ENCODE peak calls at places on chromosomes 16 and 17, in ten cellular contexts. C is heart left ventricle; Z is neuronal stem cell; N is CD4-positive, alpha-beta T cell; F is trophoblast cell; O is kidney; E is adrenal gland; W is GM12878; T is Peyer's patch; J is neural progenitor cell. X is an unnamed sample.

GRCh38 chr16:2929693-2930092 is 18.0 kb downstream of the FLYWCH1 start:
- DNase-seq in C (no peak), Z (no peak), N (no peak), F (no peak), O (no peak), E (no peak), W (no peak), T (no peak), J (no peak), X (no peak)

GRCh38 chr16:30066882-30067583 is 1.5 kb downstream of the ALDOA start:
- DNase-seq in C (peak; percentile 63), Z (no peak), N (no peak), F (no peak), O (no peak), E (peak; percentile 53), W (no peak), T (no peak), J (no peak), X (no peak)

GRCh38 chr17:66548158-66548557 is 245.7 kb downstream of the PRKCA start:
- DNase-seq in C (no peak), Z (no peak), N (no peak), F (no peak), O (no peak), E (no peak), W (no peak), T (no peak), J (no peak), X (no peak)

GRCh38 chr17:57407287-57408063 is 151.2 kb downstream of the MSI2 start:
- DNase-seq in C (no peak), Z (no peak), N (no peak), F (no peak), O (no peak), E (no peak), W (no peak), T (no peak), J (peak; percentile 47), X (no peak)

GRCh38 chr16:58414938-58415451 is 22.7 kb downstream of the GINS3 start:
- DNase-seq in C (no peak), Z (no peak), N (no peak), F (no peak), O (no peak), E (no peak), W (no peak), T (no peak), J (no peak), X (no peak)

GRCh38 chr17:17840751-17841591 is 4.2 kb upstream of the SREBF1 start:
- DNase-seq in C (no peak), Z (no peak), N (no peak), F (peak; percentile 55), O (no peak), E (no peak), W (no peak), T (no peak), J (peak; percentile 47), X (no peak)

GRCh38 chr16:88303890-88304819 is 78.6 kb upstream of the ZNF469 start:
- DNase-seq in C (peak; percentile 50), Z (no peak), N (no peak), F (peak; percentile 60), O (peak; percentile 86), E (no peak), W (no peak), T (no peak), J (no peak), X (no peak)

GRCh38 chr17:62778990-62779681 is 29.0 kb downstream of the MARCHF10 start:
- DNase-seq in C (peak; percentile 27), Z (no peak), N (no peak), F (peak; percentile 96), O (peak; percentile 90), E (no peak), W (no peak), T (no peak), J (no peak), X (no peak)

GRCh38 chr16:55665511-55665910 is 9.7 kb downstream of the SLC6A2 start:
- DNase-seq in C (no peak), Z (no peak), N (no peak), F (no peak), O (no peak), E (no peak), W (no peak), T (no peak), J (no peak), X (no peak)

GRCh38 chr17:28524476-28525415 is 18.6 kb downstream of the FOXN1 start:
- DNase-seq in C (no peak), Z (no peak), N (no peak), F (no peak), O (peak; percentile 87), E (no peak), W (no peak), T (no peak), J (no peak), X (no peak)

GRCh38 chr16:678858-679807 is 1.1 kb upstream of the STUB1 start:
- DNase-seq in C (peak; percentile 86), Z (peak; percentile 63), N (peak; percentile 45), F (peak; percentile 55), O (peak; percentile 94), E (peak; percentile 82), W (no peak), T (peak; percentile 65), J (peak; percentile 86), X (peak; percentile 50)

DNA sequence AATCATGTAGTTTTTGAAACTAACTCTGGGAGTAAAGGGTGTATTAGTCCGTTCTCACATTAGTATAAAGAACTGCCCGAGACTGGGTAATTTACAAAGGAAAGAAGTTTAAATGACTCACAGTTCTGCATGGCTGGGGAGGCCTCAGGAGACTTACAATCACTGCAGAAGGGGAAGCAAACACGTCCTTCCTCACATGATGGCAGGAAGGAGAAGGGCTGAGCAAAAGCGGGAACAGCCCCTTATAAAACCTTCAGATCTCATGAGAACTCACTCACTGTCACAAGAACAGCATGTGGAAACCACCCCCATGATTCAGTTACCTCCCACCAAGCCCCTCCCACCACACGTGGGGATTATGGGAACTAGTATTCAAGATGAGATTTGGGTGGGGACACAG is 256.5 kb upstream of the TNRC6C start:
- DNase-seq in C (no peak), Z (no peak), N (no peak), F (no peak), O (no peak), E (no peak), W (no peak), T (no peak), J (no peak), X (no peak)
- H3K9me3 ChIP-seq in C (peaks cover 34% of the 10 kb centered on the region), Z (peaks cover 7% of the 10 kb centered on the region), N (peaks cover 32% of the 10 kb centered on the region), F (peaks cover 17% of the 10 kb centered on the region), O (peaks cover 20% of the 10 kb centered on the region), E (no peaks in the 10 kb centered on the region), W (peaks cover 10% of the 10 kb centered on the region), T (peaks cover 15% of the 10 kb centered on the region), J (peaks cover 19% of the 10 kb centered on the region), X (peaks cover 5% of the 10 kb centered on the region)

DNA sequence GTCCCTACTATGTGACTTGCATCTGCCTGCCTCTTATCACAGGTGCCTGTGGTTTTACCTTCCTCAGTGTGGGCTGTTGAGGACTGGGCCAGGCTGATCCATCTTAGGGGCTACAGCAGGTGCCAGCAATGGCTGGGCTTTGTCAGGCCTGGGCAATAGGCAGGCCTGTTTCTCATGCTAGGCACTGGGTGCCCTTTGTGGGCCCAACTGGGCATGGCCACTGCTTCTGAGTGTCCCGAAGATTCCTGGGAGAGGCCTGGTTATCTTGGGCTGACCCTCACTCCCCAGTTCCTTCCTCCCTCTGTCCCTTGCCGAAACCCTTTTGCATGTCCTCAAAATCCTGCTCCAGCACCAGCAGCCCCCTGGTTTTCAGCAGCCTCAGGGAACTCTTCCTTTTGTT is 1024.9 kb downstream of the KCNJ18 start:
- DNase-seq in C (no peak), Z (no peak), N (no peak), F (no peak), O (no peak), E (no peak), W (no peak), T (no peak), J (no peak), X (no peak)
- H3K9me3 ChIP-seq in C (peaks cover 31% of the 10 kb centered on the region), Z (no peaks in the 10 kb centered on the region), N (no peaks in the 10 kb centered on the region), F (peaks cover 40% of the 10 kb centered on the region), O (peaks cover 8% of the 10 kb centered on the region), E (no peaks in the 10 kb centered on the region), W (no peaks in the 10 kb centered on the region), T (peaks cover 13% of the 10 kb centered on the region), J (peaks cover 13% of the 10 kb centered on the region), X (no peaks in the 10 kb centered on the region)

DNA sequence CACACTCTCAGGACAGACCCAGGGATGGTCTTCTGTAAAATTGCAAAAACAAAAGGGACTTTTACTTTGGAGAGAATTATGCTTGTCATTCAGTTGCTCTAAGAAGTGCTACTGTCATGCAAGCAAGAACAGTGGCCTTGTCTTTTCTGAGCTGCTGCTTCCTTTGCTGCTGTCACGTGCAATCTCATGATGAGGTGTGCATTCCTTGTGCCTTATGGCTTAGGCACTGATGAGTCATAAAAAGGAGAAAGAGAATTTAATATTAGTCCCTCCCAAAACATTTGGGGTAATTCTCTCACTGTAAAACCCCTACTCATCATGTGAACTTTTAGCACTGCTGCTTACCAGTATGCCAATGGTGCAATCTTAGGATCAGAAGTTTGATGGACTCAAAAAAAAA is 2051.3 kb downstream of the TP53TG3F start:
- DNase-seq in C (no peak), Z (no peak), N (no peak), F (no peak), O (no peak), E (no peak), W (no peak), T (no peak), J (no peak), X (no peak)
- H3K9me3 ChIP-seq in C (peaks cover 9% of the 10 kb centered on the region), Z (no peaks in the 10 kb centered on the region), N (no peaks in the 10 kb centered on the region), F (peaks cover 25% of the 10 kb centered on the region), O (no peaks in the 10 kb centered on the region), E (no peaks in the 10 kb centered on the region), W (no peaks in the 10 kb centered on the region), T (peaks cover 3% of the 10 kb centered on the region), J (peaks cover 43% of the 10 kb centered on the region), X (no peaks in the 10 kb centered on the region)

GRCh38 chr17:76280650-76281049 is 15.5 kb downstream of the UBALD2 start:
- DNase-seq in C (no peak), Z (no peak), N (no peak), F (no peak), O (no peak), E (no peak), W (no peak), T (no peak), J (no peak), X (no peak)
- H3K9me3 ChIP-seq in C (no peaks in the 10 kb centered on the region), Z (no peaks in the 10 kb centered on the region), N (no peaks in the 10 kb centered on the region), F (no peaks in the 10 kb centered on the region), O (no peaks in the 10 kb centered on the region), E (no peaks in the 10 kb centered on the region), W (no peaks in the 10 kb centered on the region), T (no peaks in the 10 kb centered on the region), J (no peaks in the 10 kb centered on the region), X (no peaks in the 10 kb centered on the region)

GRCh38 chr17:22253007-22253406 is 560.7 kb downstream of the KCNJ18 start:
- DNase-seq in C (no peak), Z (no peak), N (no peak), F (no peak), O (no peak), E (no peak), W (no peak), T (no peak), J (no peak), X (no peak)

DNA sequence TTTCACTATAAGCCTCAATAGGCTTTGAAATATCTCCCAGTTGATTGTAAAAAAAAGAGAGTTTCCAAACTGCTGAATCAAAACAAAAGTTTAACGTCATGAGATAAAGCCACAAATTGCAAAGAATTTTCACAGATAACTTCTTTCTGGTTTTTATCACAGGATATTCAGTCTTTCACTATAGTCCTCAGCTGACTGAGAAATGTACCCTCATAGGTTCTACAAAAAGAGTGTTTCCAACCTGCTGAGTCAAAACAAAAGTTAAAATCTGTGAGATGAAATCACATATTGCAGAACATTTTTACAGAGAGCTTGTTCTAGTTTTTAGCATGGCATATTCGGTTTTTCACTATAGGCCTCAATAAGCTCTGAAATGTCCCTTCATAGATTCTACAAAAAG is 559.2 kb downstream of the KCNJ18 start:
- DNase-seq in C (no peak), Z (no peak), N (no peak), F (no peak), O (no peak), E (no peak), W (no peak), T (no peak), J (no peak), X (no peak)
- H3K9me3 ChIP-seq in C (peaks cover 10% of the 10 kb centered on the region), Z (no peaks in the 10 kb centered on the region), N (peaks cover 12% of the 10 kb centered on the region), F (no peaks in the 10 kb centered on the region), O (peaks cover 10% of the 10 kb centered on the region), E (no peaks in the 10 kb centered on the region), W (no peaks in the 10 kb centered on the region), T (peaks cover 4% of the 10 kb centered on the region), J (peaks cover 59% of the 10 kb centered on the region), X (no peaks in the 10 kb centered on the region)